ENCODE peak calls at places on chromosomes 5 and 9, in seven cellular contexts. G is PC-3, Z is BE2C, M is GM23248, T is spleen, K is lower lobe of right lung, V is cardiac muscle cell. L is an unnamed sample. For H3K4me1 and H3K9me3, the result is how much of the 10 kb centered on the place peaks cover.

GRCh38 chr9:122975196-122975595 is 34.4 kb downstream of the RABGAP1 start:
- DNase-seq in G (no peak), Z (no peak), M (no peak), T (no peak), K (no peak), V (no peak), L (no peak)

GRCh38 chr9:129854588-129855110 is 19.4 kb downstream of the USP20 start:
- DNase-seq in G (no peak), Z (no peak), M (no peak), T (no peak), K (no peak), V (no peak), L (no peak)

GRCh38 chr5:151413800-151414199 is 33.6 kb upstream of the SLC36A1 start:
- DNase-seq in G (no peak), Z (no peak), M (no peak), T (no peak), K (no peak), V (no peak), L (no peak)

GRCh38 chr9:104868303-104868686 is 59.7 kb downstream of the ABCA1 start:
- DNase-seq in G (no peak), Z (no peak), M (no peak), T (no peak), K (no peak), V (no peak), L (no peak)

GRCh38 chr9:112553256-112553826 is 66.7 kb downstream of the KIAA1958 start:
- DNase-seq in G (no peak), Z (no peak), M (no peak), T (no peak), K (no peak), V (no peak), L (no peak)

GRCh38 chr9:16121593-16121992 is 568.8 kb downstream of the CCDC171 start:
- DNase-seq in G (peak), Z (peak), M (peak), T (no peak), K (no peak), V (peak), L (no peak)

GRCh38 chr5:120779674-120780073 is 315.6 kb downstream of the PRR16 start:
- DNase-seq in G (peak), Z (no peak), M (peak), T (no peak), K (no peak), V (no peak), L (no peak)

GRCh38 chr9:20781086-20781485 is 97.0 kb downstream of the FOCAD start:
- DNase-seq in G (no peak), Z (no peak), M (no peak), T (no peak), K (no peak), V (no peak), L (no peak)

GRCh38 chr5:55175781-55176175 is 2.8 kb upstream of the CDC20B start:
- DNase-seq in G (no peak), Z (no peak), M (no peak), T (no peak), K (no peak), V (no peak), L (no peak)

GRCh38 chr5:67677422-67677970 is 480.9 kb upstream of the CD180 start:
- DNase-seq in G (no peak), Z (no peak), M (no peak), T (no peak), K (no peak), V (no peak), L (no peak)

GRCh38 chr5:3913264-3913663 is 317.6 kb downstream of the IRX1 start:
- DNase-seq in G (no peak), Z (no peak), M (no peak), T (no peak), K (no peak), V (no peak), L (no peak)

GRCh38 chr9:78026947-78027346 is 4.7 kb downstream of the GNAQ start:
- DNase-seq in G (no peak), Z (no peak), M (peak), T (no peak), K (no peak), V (peak), L (no peak)

GRCh38 chr5:64811050-64811640 is 42.4 kb downstream of the CWC27 start:
- DNase-seq in G (peak), Z (peak), M (peak), T (no peak), K (no peak), V (peak), L (no peak)

GRCh38 chr9:78866228-78867132 is 569.6 kb downstream of the PSAT1 start:
- DNase-seq in G (peak), Z (no peak), M (peak), T (no peak), K (no peak), V (peak), L (no peak)

GRCh38 chr9:78436873-78437272 is 139.9 kb downstream of the PSAT1 start:
- DNase-seq in G (no peak), Z (no peak), M (no peak), T (no peak), K (no peak), V (no peak), L (no peak)

GRCh38 chr9:90458485-90458884 is 184.1 kb downstream of the DIRAS2 start:
- DNase-seq in G (peak), Z (peak), M (no peak), T (no peak), K (no peak), V (no peak), L (no peak)

DNA sequence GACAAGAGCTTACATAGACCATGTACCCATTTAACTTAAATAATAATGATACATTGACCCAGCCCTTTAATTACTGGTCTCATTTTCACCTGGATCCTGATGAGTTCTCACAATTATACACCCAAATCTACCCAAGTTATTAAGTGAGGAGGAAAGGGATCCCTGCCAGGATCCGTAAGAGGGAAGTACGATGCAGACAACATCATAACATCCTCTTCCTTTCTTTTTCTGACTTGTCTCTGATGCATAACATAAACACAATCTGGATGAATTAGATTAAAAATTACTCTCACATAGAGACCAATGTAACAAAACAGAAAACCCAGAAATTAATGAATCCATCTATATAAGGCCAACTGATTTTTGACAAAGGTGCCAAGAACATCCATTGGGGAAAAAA is 17.0 kb downstream of the MARCHF3 start:
- DNase-seq in G (no peak), Z (no peak), M (peak), T (no peak), K (no peak), V (no peak), L (no peak)
- H3K4me1 ChIP-seq in G (under half), Z (under half), M (under half), T (under half), K (under half), V (under half), L (under half)

DNA sequence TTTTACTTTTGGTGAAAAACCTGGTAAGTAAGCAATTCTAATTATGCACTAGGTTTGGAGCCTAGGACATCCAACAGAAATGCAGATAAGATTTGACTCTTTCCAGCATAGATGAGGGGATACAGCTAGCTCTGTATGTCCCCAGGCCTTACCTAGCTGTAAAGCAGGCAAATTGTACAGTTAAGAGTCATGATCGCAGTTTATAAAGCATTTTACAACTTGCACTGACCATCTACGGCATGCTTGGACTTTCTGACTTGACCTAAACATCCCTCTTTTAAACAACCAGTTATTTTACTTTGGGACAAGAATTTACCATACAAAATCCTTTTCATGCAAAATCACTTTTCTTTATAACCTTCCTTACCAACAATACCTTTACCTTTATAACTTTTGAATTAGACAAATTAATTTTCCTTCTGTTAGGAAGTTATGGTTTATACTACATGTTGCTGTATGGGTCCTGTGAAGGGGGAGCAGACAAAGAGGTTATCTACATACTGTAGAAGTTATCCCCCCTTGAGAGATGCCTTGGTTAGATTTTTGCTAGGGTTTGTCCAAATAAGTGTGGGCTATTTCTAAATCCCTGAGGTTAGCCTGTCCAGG is 36.8 kb downstream of the FGD3 start:
- DNase-seq in G (peak), Z (no peak), M (no peak), T (no peak), K (no peak), V (no peak), L (no peak)
- H3K9me3 ChIP-seq in G (under half), Z (under half), M (under half), T (under half), K (under half), V (under half), L (under half)

DNA sequence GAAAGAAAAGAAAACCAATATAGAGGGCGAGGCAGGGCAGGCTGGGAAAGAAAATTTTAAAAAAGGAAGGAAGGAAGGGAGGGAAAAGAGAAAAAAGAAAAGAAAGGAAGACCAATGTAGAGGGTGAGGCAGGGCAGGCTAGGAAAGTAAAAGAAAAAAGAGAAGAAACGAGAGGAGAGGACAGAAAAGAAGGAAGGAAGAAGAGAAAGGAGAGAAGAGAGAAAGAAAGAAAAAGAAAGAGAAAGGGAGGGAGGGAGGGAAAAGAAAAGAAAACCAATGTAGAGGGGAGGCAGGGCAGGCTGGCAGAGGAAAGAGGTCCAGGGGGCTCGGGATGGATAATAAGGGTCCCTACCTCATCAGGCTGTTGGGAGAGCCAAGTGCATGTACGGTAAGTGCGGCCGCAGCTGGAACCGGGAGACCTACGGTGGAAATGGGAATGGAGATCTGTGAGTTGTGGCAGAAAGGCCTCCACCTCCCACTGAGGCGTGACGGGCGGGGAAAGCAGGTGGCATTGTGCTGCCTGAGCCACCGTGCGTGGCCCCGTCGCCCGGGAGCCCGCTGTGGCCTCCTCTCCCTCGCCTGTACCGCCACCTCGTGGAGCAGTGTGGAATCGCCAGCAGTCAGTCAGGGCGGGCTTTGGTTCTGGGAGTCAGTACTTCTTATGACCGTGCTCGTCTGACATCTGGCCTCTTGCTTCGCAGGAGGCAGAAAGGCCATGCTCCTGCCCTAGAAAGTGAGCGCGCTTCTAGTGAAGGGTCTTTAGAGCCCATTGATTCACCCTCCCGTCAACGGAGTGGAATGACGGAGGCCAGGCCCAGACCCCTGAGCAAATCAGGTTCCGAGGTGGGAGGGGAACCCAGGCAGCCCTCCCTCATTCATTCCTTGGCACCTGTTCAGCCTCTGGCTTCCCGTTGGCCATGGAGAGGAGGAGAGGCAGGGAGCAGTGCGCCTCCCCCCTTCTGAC is 10.4 kb upstream of the NHP2 start:
- DNase-seq in G (peak), Z (peak), M (peak), T (peak), K (peak), V (peak), L (peak)
- H3K4me3 ChIP-seq in G (peak), Z (peak), M (peak), T (peak), K (no peak), V (no peak), L (no peak)

GRCh38 chr5:74915488-74915887 is 49.3 kb upstream of the FAM169A start:
- DNase-seq in G (no peak), Z (no peak), M (no peak), T (no peak), K (no peak), V (no peak), L (no peak)
- H3K4me1 ChIP-seq in G (under half), Z (under half), M (under half), T (under half), K (under half), V (under half), L (under half)

GRCh38 chr5:1453613-1454012 is 8.4 kb upstream of the SLC6A3 start:
- DNase-seq in G (no peak), Z (no peak), M (no peak), T (no peak), K (no peak), V (no peak), L (no peak)
- H3K9me3 ChIP-seq in G (under half), Z (under half), M (under half), T (under half), K (under half), V (under half), L (under half)

DNA sequence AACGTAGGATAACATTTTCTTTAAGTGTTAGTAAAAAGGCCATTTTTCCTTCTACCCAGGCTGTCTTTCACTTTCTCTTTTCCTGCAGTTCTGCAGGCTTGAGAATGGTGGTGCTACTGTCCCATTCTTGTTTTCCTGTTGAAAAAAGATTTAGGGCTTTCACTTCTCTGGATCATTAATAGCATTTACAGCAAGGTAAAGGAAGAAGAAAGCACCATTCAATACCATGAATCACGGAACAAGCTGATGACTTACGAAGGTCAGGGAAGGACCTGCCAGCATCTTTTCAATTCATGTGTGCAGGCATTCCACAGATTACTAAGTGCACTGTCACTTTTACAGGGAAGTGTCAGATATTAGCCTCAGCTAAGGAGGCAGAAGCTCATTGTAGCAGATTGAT is 292.8 kb downstream of the YTHDC2 start:
- DNase-seq in G (peak), Z (no peak), M (peak), T (no peak), K (no peak), V (peak), L (no peak)
- H3K4me3 ChIP-seq in G (no peak), Z (no peak), M (peak), T (no peak), K (no peak), V (no peak), L (no peak)

GRCh38 chr9:37999501-38000189 is 69.4 kb downstream of the SHB start:
- DNase-seq in G (peak), Z (no peak), M (peak), T (no peak), K (no peak), V (no peak), L (no peak)

GRCh38 chr9:37997636-37998374 is 71.2 kb downstream of the SHB start:
- DNase-seq in G (no peak), Z (peak), M (no peak), T (no peak), K (no peak), V (no peak), L (no peak)

GRCh38 chr9:38000735-38001134 is 68.3 kb downstream of the SHB start:
- DNase-seq in G (no peak), Z (no peak), M (no peak), T (no peak), K (no peak), V (no peak), L (no peak)

GRCh38 chr9:38000332-38000731 is 68.7 kb downstream of the SHB start:
- DNase-seq in G (no peak), Z (no peak), M (no peak), T (no peak), K (no peak), V (no peak), L (no peak)

GRCh38 chr9:37998881-37999311 is 70.1 kb downstream of the SHB start:
- DNase-seq in G (no peak), Z (no peak), M (peak), T (no peak), K (peak), V (no peak), L (no peak)
- H3K4me1 ChIP-seq in G (under half), Z (half or more), M (under half), T (under half), K (half or more), V (half or more), L (under half)

DNA sequence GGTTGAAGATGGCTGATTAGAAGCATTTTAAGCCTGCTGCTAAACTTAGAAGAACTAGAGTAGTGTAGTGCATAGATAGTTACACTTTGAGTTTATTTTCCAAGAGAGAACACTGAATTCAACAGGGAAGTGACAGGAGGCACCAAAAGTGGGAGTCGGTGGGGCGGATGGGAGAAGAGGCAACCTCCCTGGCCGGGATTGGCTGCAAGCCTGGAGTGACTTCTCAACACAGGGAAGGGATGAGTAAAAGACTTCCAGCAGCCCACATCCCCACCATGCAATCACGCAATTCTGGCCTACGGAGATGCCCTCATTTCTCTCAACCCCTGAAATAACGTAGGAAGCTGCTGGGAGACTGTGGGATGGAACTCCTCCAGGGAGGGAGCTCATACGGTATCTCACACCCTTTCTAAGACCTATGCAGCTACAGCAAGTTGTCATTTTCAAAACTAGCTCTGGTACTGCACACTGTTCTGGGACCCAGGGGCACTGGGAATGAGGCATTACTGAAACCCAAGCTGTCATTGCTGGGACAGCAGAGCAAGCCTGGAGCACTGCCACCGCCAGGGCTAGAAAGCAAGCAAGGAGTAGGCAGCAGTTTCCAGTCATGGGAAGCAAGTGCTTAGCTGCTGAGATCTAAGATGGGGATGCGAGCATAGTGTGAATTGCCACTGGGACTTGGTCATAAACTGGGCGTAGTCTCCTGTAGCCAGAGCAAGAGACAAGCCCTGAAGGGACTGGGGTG is 331.6 kb upstream of the PTGER4 start:
- DNase-seq in G (no peak), Z (no peak), M (no peak), T (no peak), K (no peak), V (no peak), L (no peak)
- H3K9me3 ChIP-seq in G (under half), Z (under half), M (under half), T (under half), K (under half), V (under half), L (under half)

GRCh38 chr9:133275105-133276000 is at the start of gene ABO:
- DNase-seq in G (no peak), Z (no peak), M (peak), T (no peak), K (no peak), V (no peak), L (no peak)

GRCh38 chr9:133273098-133273497 is 1.9 kb downstream of the ABO start:
- DNase-seq in G (no peak), Z (no peak), M (no peak), T (no peak), K (no peak), V (no peak), L (no peak)

GRCh38 chr9:133273819-133274218 is 1.2 kb downstream of the ABO start:
- DNase-seq in G (no peak), Z (no peak), M (no peak), T (no peak), K (no peak), V (no peak), L (no peak)

GRCh38 chr9:133276001-133276884 is 1.2 kb upstream of the ABO start:
- DNase-seq in G (no peak), Z (no peak), M (no peak), T (no peak), K (no peak), V (no peak), L (no peak)

GRCh38 chr9:133274236-133275104 is 531 bp downstream of the ABO start:
- DNase-seq in G (no peak), Z (no peak), M (no peak), T (no peak), K (no peak), V (no peak), L (no peak)
- H3K4me3 ChIP-seq in G (no peak), Z (no peak), M (no peak), T (peak), K (peak), V (peak), L (no peak)

DNA sequence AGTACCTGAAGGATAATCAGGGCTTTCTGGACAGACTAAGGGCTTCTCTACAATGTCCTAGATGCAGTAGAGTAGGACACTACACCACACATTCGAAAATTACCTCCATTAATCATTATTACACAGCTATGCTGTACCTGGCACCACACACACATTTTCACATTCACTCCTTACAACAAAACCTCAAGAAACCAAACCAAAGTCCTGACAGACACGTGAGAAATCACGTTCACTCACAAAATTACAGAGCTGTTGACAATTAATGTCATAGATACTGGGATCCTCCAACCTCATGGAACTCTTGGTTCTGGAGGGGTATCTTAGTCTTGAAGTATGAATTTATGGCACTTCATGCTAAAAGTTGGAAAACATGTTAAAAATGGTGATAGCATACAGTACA is 16.3 kb downstream of the UBQLN1 start:
- DNase-seq in G (no peak), Z (no peak), M (no peak), T (no peak), K (no peak), V (no peak), L (no peak)
- H3K4me1 ChIP-seq in G (under half), Z (under half), M (under half), T (half or more), K (under half), V (under half), L (under half)

L was measured in effector memory CD4-positive, alpha-beta T cell.